ENCODE peak calls at places on chromosomes 7 and 10, in eight cellular contexts. Q, X, E, S, T, B, H and Y are unnamed samples.

GRCh38 chr7:112985377-112985987 is 101.1 kb downstream of the GPR85 start:
- DNase-seq in Q (no peak), X (peak), E (peak), S (no peak), T (no peak), B (no peak), H (no peak), Y (no peak)

GRCh38 chr7:98081351-98081750 is 25.3 kb upstream of the LMTK2 start:
- DNase-seq in Q (no peak), X (no peak), E (no peak), S (no peak), T (no peak), B (no peak), H (no peak), Y (no peak)

GRCh38 chr7:14834456-14834855 is 68.1 kb downstream of the DGKB start:
- DNase-seq in Q (no peak), X (peak), E (peak), S (no peak), T (no peak), B (no peak), H (no peak), Y (no peak)

GRCh38 chr7:92837214-92837749 is 909 bp upstream of the CDK6 start:
- DNase-seq in Q (no peak), X (peak), E (peak), S (no peak), T (no peak), B (no peak), H (no peak), Y (no peak)

GRCh38 chr10:70893227-70894006 is 5.1 kb upstream of the PCBD1 start:
- DNase-seq in Q (no peak), X (no peak), E (no peak), S (no peak), T (peak), B (no peak), H (no peak), Y (no peak)

GRCh38 chr10:6396652-6397051 is 183.4 kb downstream of the PRKCQ start:
- DNase-seq in Q (no peak), X (peak), E (peak), S (no peak), T (no peak), B (no peak), H (no peak), Y (no peak)

GRCh38 chr7:128939861-128940410 is 2.2 kb downstream of the IRF5 start:
- DNase-seq in Q (no peak), X (no peak), E (no peak), S (no peak), T (no peak), B (no peak), H (no peak), Y (peak)

GRCh38 chr7:29987083-29987482 is 2.5 kb downstream of the SCRN1 start:
- DNase-seq in Q (no peak), X (no peak), E (peak), S (peak), T (no peak), B (no peak), H (peak), Y (no peak)

GRCh38 chr10:15321431-15322321 is 49.4 kb downstream of the FAM171A1 start:
- DNase-seq in Q (no peak), X (peak), E (no peak), S (no peak), T (no peak), B (no peak), H (no peak), Y (no peak)

GRCh38 chr7:36999851-37000480 is 275.7 kb upstream of the AOAH start:
- DNase-seq in Q (no peak), X (no peak), E (no peak), S (no peak), T (no peak), B (no peak), H (no peak), Y (no peak)

GRCh38 chr7:135557455-135558336 is at the start of gene NUP205:
- DNase-seq in Q (peak), X (peak), E (peak), S (peak), T (peak), B (peak), H (peak), Y (peak)

GRCh38 chr10:10846476-10846875 is 171.2 kb upstream of the CELF2 start:
- DNase-seq in Q (no peak), X (no peak), E (no peak), S (no peak), T (no peak), B (no peak), H (no peak), Y (no peak)

GRCh38 chr10:68423522-68423921 is 16.4 kb upstream of the RUFY2 start:
- DNase-seq in Q (no peak), X (no peak), E (no peak), S (no peak), T (peak), B (no peak), H (no peak), Y (no peak)

GRCh38 chr10:71978476-71978875 is 14.3 kb downstream of the CHST3 start:
- DNase-seq in Q (no peak), X (no peak), E (no peak), S (no peak), T (no peak), B (no peak), H (no peak), Y (no peak)

GRCh38 chr10:42985436-42986316 is 91.2 kb upstream of the RET start:
- DNase-seq in Q (no peak), X (no peak), E (no peak), S (no peak), T (no peak), B (no peak), H (no peak), Y (peak)

GRCh38 chr10:104735469-104735868 is 94.4 kb downstream of the SORCS3 start:
- DNase-seq in Q (no peak), X (no peak), E (no peak), S (no peak), T (no peak), B (no peak), H (no peak), Y (no peak)

GRCh38 chr10:60384708-60385398 is 4.8 kb downstream of the ANK3 start:
- DNase-seq in Q (no peak), X (peak), E (peak), S (peak), T (no peak), B (peak), H (peak), Y (no peak)

GRCh38 chr7:2638224-2638991 is 6.6 kb downstream of the TTYH3 start:
- DNase-seq in Q (peak), X (peak), E (peak), S (no peak), T (no peak), B (peak), H (no peak), Y (no peak)

GRCh38 chr7:27547401-27547800 is 115.3 kb downstream of the HIBADH start:
- DNase-seq in Q (no peak), X (peak), E (no peak), S (no peak), T (no peak), B (no peak), H (no peak), Y (no peak)

GRCh38 chr10:55500931-55501559 is 700.0 kb upstream of the PCDH15 start:
- DNase-seq in Q (peak), X (no peak), E (peak), S (no peak), T (no peak), B (no peak), H (no peak), Y (no peak)

GRCh38 chr10:100148353-100149211 is 37.2 kb downstream of the ERLIN1 start:
- DNase-seq in Q (no peak), X (peak), E (peak), S (peak), T (no peak), B (no peak), H (peak), Y (no peak)

GRCh38 chr7:26265061-26265460 is 26.6 kb upstream of the SNX10 start:
- DNase-seq in Q (no peak), X (no peak), E (no peak), S (no peak), T (no peak), B (no peak), H (no peak), Y (no peak)

GRCh38 chr7:64839910-64840309 is 45.7 kb downstream of the ZNF138 start:
- DNase-seq in Q (no peak), X (no peak), E (no peak), S (no peak), T (no peak), B (no peak), H (no peak), Y (no peak)

GRCh38 chr7:20539201-20539600 is 76.3 kb upstream of the ABCB5 start:
- DNase-seq in Q (no peak), X (no peak), E (peak), S (no peak), T (no peak), B (no peak), H (peak), Y (no peak)

GRCh38 chr10:61744469-61744868 is 81.7 kb downstream of the CABCOCO1 start:
- DNase-seq in Q (no peak), X (no peak), E (no peak), S (no peak), T (no peak), B (no peak), H (no peak), Y (no peak)

GRCh38 chr7:7433736-7434260 is 101.9 kb downstream of the COL28A1 start:
- DNase-seq in Q (no peak), X (no peak), E (no peak), S (no peak), T (no peak), B (no peak), H (no peak), Y (no peak)

GRCh38 chr10:99432047-99432446 is 1.6 kb upstream of the GOT1 start:
- DNase-seq in Q (no peak), X (no peak), E (no peak), S (no peak), T (no peak), B (no peak), H (no peak), Y (no peak)

GRCh38 chr7:142401951-142402350 is 144.1 kb upstream of the PRSS58 start:
- DNase-seq in Q (no peak), X (no peak), E (no peak), S (no peak), T (no peak), B (no peak), H (no peak), Y (no peak)

GRCh38 chr10:5550250-5550545 is 25.4 kb downstream of the CALML3 start:
- DNase-seq in Q (no peak), X (no peak), E (no peak), S (no peak), T (no peak), B (no peak), H (no peak), Y (no peak)

GRCh38 chr10:101704306-101704705 is 9.3 kb upstream of the FBXW4 start:
- DNase-seq in Q (no peak), X (no peak), E (no peak), S (no peak), T (no peak), B (no peak), H (no peak), Y (no peak)

GRCh38 chr7:131610007-131610406 is 53.6 kb upstream of the PODXL start:
- DNase-seq in Q (no peak), X (no peak), E (no peak), S (no peak), T (no peak), B (no peak), H (no peak), Y (no peak)

GRCh38 chr10:18960466-18961079 is 88.0 kb upstream of the MALRD1 start:
- DNase-seq in Q (no peak), X (no peak), E (no peak), S (no peak), T (no peak), B (no peak), H (no peak), Y (no peak)

GRCh38 chr10:127877701-127878100 is 15.0 kb downstream of the CLRN3 start:
- DNase-seq in Q (no peak), X (no peak), E (peak), S (no peak), T (no peak), B (no peak), H (no peak), Y (no peak)

GRCh38 chr7:1738511-1738910 is 68.4 kb downstream of the ELFN1 start:
- DNase-seq in Q (no peak), X (no peak), E (no peak), S (no peak), T (no peak), B (no peak), H (no peak), Y (no peak)